ENCODE peak calls at places on chromosomes 16 and 17, in four cellular contexts. One of them, this sample, is unnamed.

GRCh38 chr17:46151762-46152161 is 41.5 kb downstream of the KANSL1 start:
- DNase-seq in K562: no peak
- DNase-seq in HCT116: no peak
- DNase-seq in Panc1: no peak
- DNase-seq in this sample: no peak

GRCh38 chr17:70168979-70169706 is at the start of gene KCNJ2:
- DNase-seq in HCT116: no peak
- DNase-seq in Panc1: no peak
- DNase-seq in K562: peak; percentile 88
- DNase-seq in this sample: peak; percentile 3

GRCh38 chr16:14168146-14168545 is 97.0 kb downstream of the MRTFB start:
- DNase-seq in HCT116: no peak
- DNase-seq in Panc1: no peak
- DNase-seq in K562: no peak
- DNase-seq in this sample: no peak

GRCh38 chr17:78343433-78344201 is 16.3 kb downstream of the SOCS3 start:
- DNase-seq in Panc1: no peak
- DNase-seq in K562: no peak
- DNase-seq in HCT116: no peak
- DNase-seq in this sample: no peak

GRCh38 chr17:43671075-43671692 is 9.5 kb upstream of the MEOX1 start:
- DNase-seq in Panc1: no peak
- DNase-seq in HCT116: no peak
- DNase-seq in K562: no peak
- DNase-seq in this sample: no peak

GRCh38 chr17:35804658-35805192 is 4.6 kb upstream of the TAF15 start:
- DNase-seq in HCT116: peak; percentile 87
- DNase-seq in Panc1: peak; percentile 74
- DNase-seq in K562: peak; percentile 65
- DNase-seq in this sample: peak; percentile 88

GRCh38 chr16:85612191-85612800 is 826 bp upstream of the GSE1 start:
- DNase-seq in K562: no peak
- DNase-seq in Panc1: no peak
- DNase-seq in HCT116: peak; percentile 94
- DNase-seq in this sample: peak; percentile 91

GRCh38 chr16:4376820-4377572 is 5.3 kb downstream of the VASN start:
- DNase-seq in Panc1: no peak
- DNase-seq in HCT116: no peak
- DNase-seq in K562: no peak
- DNase-seq in this sample: no peak

GRCh38 chr16:59192551-59193199 is 458.6 kb upstream of the GOT2 start:
- DNase-seq in K562: no peak
- DNase-seq in Panc1: no peak
- DNase-seq in HCT116: no peak
- DNase-seq in this sample: peak; percentile 42

GRCh38 chr17:4815043-4815675 is 8.2 kb downstream of the PLD2 start:
- DNase-seq in K562: peak; percentile 28
- DNase-seq in HCT116: no peak
- DNase-seq in Panc1: no peak
- DNase-seq in this sample: no peak

GRCh38 chr17:81869221-81870154 is 1.6 kb downstream of the ARHGDIA start:
- DNase-seq in K562: peak; percentile 68
- DNase-seq in HCT116: no peak
- DNase-seq in Panc1: no peak
- DNase-seq in this sample: no peak

GRCh38 chr17:42779942-42780815 is at the start of gene WNK4:
- DNase-seq in Panc1: no peak
- DNase-seq in K562: peak; percentile 93
- DNase-seq in HCT116: no peak
- DNase-seq in this sample: peak; percentile 98

GRCh38 chr16:49048557-49048956 is 233.1 kb downstream of the CBLN1 start:
- DNase-seq in K562: no peak
- DNase-seq in HCT116: peak; percentile 31
- DNase-seq in Panc1: no peak
- DNase-seq in this sample: peak; percentile 13

GRCh38 chr16:24700549-24701392 is 28.7 kb upstream of the TNRC6A start:
- DNase-seq in Panc1: peak; percentile 96
- DNase-seq in HCT116: peak; percentile 89
- DNase-seq in K562: peak; percentile 22
- DNase-seq in this sample: peak; percentile 60

GRCh38 chr16:10371592-10371991 is 14.3 kb upstream of the ATF7IP2 start:
- DNase-seq in HCT116: no peak
- DNase-seq in Panc1: no peak
- DNase-seq in K562: no peak
- DNase-seq in this sample: no peak

GRCh38 chr16:84608281-84608680 is 9.6 kb downstream of the COTL1 start:
- DNase-seq in HCT116: no peak
- DNase-seq in K562: no peak
- DNase-seq in Panc1: no peak
- DNase-seq in this sample: no peak

GRCh38 chr16:84511180-84511800 is 6.8 kb upstream of the MEAK7 start:
- DNase-seq in HCT116: peak; percentile 72
- DNase-seq in Panc1: no peak
- DNase-seq in K562: peak; percentile 78
- DNase-seq in this sample: peak; percentile 68

GRCh38 chr16:62664566-62664965 is 628.3 kb upstream of the CDH8 start:
- DNase-seq in Panc1: no peak
- DNase-seq in K562: no peak
- DNase-seq in HCT116: no peak
- DNase-seq in this sample: no peak

GRCh38 chr16:3065069-3065741 is at the start of gene IL32:
- DNase-seq in K562: peak; percentile 25
- DNase-seq in HCT116: no peak
- DNase-seq in Panc1: no peak
- DNase-seq in this sample: peak; percentile 87

GRCh38 chr17:70521821-70522256 is 352.5 kb downstream of the KCNJ2 start:
- DNase-seq in HCT116: no peak
- DNase-seq in K562: no peak
- DNase-seq in Panc1: no peak
- DNase-seq in this sample: no peak

GRCh38 chr16:12575288-12575687 is 228.4 kb downstream of the CPPED1 start:
- DNase-seq in K562: no peak
- DNase-seq in Panc1: no peak
- DNase-seq in HCT116: no peak
- DNase-seq in this sample: no peak

GRCh38 chr16:38941-39892 is 14.2 kb downstream of the POLR3K start:
- DNase-seq in K562: no peak
- DNase-seq in Panc1: no peak
- DNase-seq in HCT116: no peak
- DNase-seq in this sample: no peak

GRCh38 chr16:86494039-86494564 is 16.2 kb upstream of the FOXF1 start:
- DNase-seq in Panc1: no peak
- DNase-seq in K562: no peak
- DNase-seq in HCT116: no peak
- DNase-seq in this sample: no peak

GRCh38 chr16:88619859-88620655 is 18.3 kb upstream of the IL17C start:
- DNase-seq in K562: no peak
- DNase-seq in Panc1: no peak
- DNase-seq in HCT116: no peak
- DNase-seq in this sample: no peak

GRCh38 chr17:73538445-73538844 is 105.8 kb downstream of the SDK2 start:
- DNase-seq in HCT116: no peak
- DNase-seq in Panc1: no peak
- DNase-seq in K562: no peak
- DNase-seq in this sample: no peak

GRCh38 chr17:44354582-44355309 is 8.9 kb downstream of the FAM171A2 start:
- DNase-seq in Panc1: no peak
- DNase-seq in K562: peak; percentile 19
- DNase-seq in HCT116: no peak
- DNase-seq in this sample: no peak

DNA sequence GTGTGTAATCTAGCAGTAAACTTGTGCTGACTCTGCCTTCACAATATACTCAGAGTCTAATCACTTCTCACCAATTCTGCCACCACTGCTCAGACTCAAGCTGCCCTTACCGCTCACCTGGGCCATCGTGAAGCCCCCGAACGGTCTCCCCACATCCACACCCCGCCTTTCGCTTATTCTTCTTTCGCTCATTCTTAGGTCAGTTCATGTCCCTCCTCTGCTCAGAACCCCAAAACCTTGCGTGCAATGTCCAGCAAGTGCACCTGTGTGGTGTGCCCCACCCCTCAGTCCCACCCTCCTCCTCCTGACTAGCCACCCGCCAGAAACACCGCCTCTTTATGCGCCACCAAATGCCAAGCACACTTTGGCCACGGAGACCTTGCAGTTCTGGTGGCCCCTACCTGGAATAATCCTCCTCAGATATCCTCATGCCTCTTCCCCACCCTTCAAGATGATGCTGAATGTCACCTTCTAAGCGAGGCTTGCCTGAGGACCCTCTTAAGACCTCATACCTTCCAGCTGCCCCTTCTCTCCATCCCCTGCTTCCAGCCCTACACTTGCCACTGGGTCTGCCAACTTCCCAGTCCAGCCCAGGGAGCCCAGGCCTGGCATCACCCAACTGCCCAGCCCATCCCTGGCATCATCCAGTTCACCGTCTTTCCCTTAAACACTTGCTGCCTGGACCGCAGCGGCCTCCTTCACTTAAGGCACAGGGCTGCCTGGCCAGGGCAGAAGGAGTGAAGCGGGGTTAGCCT is 34.3 kb upstream of the RBFOX3 start:
- DNase-seq in Panc1: no peak
- DNase-seq in K562: no peak
- DNase-seq in HCT116: no peak
- DNase-seq in this sample: no peak
- TF ChIP-seq TCF7L2 in Panc1: no peak
- TF ChIP-seq TCF7L2 in K562: no peak
- TF ChIP-seq TCF7L2 in HCT116: no peak
- TF ChIP-seq TCF7L2 in this sample: no peak

DNA sequence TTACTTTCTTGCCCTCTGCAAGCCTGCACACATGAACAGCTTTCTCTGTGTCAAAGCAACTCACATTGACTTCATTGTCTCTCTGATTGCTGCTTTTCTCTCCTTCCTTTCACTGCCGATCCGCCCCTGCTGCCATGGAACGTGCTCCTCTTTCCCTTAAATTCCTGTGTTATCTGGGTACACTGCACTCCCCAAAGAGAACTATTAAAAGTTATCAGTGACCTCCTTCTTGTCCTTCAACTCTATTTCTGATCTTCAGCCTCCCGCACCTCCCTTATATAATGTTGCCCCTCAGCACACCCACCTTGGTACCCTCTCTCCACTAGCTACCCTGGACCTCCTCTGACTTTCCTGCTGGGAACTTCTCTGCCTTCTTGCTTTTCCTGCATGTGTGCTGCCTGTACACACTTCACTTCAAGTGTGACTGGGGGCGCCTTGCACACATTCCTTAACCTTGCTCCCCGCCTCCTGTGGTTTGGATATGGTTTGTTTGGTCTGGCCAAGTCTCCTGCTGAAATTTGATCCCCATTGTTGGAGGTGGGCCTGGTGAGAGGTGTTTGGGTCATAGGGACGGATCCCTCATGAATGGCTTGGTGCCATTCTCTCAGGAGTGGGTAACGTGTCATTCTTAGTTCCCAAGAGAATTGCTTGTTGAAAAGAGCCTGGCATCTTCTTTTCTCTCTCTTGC is 26.7 kb upstream of the PMP22 start:
- DNase-seq in HCT116: no peak
- DNase-seq in Panc1: no peak
- DNase-seq in K562: no peak
- DNase-seq in this sample: no peak
- TF ChIP-seq TCF7L2 in HCT116: no peak
- TF ChIP-seq TCF7L2 in Panc1: no peak
- TF ChIP-seq TCF7L2 in K562: no peak
- TF ChIP-seq TCF7L2 in this sample: no peak

GRCh38 chr16:56352351-56353053 is 72.8 kb downstream of the AMFR start:
- DNase-seq in K562: no peak
- DNase-seq in HCT116: no peak
- DNase-seq in Panc1: no peak
- DNase-seq in this sample: no peak

GRCh38 chr16:56351481-56351880 is 73.9 kb downstream of the AMFR start:
- DNase-seq in HCT116: no peak
- DNase-seq in K562: no peak
- DNase-seq in Panc1: no peak
- DNase-seq in this sample: no peak

GRCh38 chr16:56354746-56355145 is 70.6 kb downstream of the AMFR start:
- DNase-seq in K562: no peak
- DNase-seq in Panc1: no peak
- DNase-seq in HCT116: no peak
- DNase-seq in this sample: no peak

GRCh38 chr16:56354016-56354415 is 71.3 kb downstream of the AMFR start:
- DNase-seq in HCT116: no peak
- DNase-seq in Panc1: no peak
- DNase-seq in K562: no peak
- DNase-seq in this sample: no peak

DNA sequence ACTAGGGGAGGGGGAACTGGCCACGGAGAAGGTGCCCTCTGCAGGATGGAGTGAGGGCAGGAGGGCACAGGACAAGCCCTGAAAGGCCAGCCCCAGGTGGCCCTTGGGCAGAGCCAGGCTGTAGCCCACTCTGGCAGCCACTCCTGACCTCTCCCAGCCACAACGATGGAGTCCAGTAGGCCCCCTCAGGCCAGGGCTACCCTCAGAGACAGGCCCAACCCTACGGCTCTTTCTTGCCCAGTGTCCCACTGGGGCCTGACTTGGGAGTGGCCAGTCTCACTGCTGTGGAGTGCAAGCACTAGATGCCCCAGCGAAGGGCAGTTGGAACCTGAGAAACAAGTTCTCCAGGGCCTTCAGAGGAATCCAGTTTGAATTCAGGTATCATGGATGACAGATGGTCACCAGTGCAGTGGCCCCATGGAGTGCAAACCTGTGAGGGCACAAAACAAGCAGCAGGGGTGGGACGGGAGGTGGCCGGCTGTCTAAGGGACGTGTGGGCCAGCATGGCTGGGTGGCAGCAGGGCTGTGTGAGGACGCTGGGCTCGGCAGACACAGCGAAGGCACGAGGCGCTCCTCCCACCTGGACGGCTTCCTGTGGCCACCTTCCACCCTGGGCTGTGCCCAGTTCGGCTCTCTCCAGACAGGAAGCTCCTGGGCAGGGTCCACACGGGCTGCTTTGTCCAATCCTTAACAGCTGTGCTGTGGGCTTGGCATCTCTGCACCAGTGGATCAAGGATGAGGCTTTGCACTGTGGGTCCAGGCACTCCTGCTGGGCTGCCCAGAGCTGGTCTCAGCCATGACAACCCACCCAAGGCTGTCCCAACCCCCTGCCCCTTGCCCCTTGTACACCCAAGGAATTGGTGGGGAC is 72.1 kb downstream of the AMFR start:
- DNase-seq in HCT116: no peak
- DNase-seq in Panc1: no peak
- DNase-seq in K562: no peak
- DNase-seq in this sample: no peak
- TF ChIP-seq TCF7L2 in HCT116: no peak
- TF ChIP-seq TCF7L2 in Panc1: no peak
- TF ChIP-seq TCF7L2 in K562: no peak
- TF ChIP-seq TCF7L2 in this sample: no peak

GRCh38 chr17:51456942-51457341 is 196.6 kb downstream of the UTP18 start:
- DNase-seq in Panc1: no peak
- DNase-seq in HCT116: no peak
- DNase-seq in K562: no peak
- DNase-seq in this sample: no peak
- TF ChIP-seq TCF7L2 in Panc1: no peak
- TF ChIP-seq TCF7L2 in HCT116: no peak
- TF ChIP-seq TCF7L2 in K562: no peak
- TF ChIP-seq TCF7L2 in this sample: no peak